ENCODE peak calls at places on chromosomes 7 and 10, in five cellular contexts. One of them, this sample, is unnamed.

GRCh38 chr7:32048970-32049369 is 21.2 kb downstream of the PDE1C start:
- DNase-seq in HCT116: no peak
- DNase-seq in GM12892: no peak
- DNase-seq in sigmoid colon: no peak
- DNase-seq in endothelial cell of umbilical vein: no peak
- DNase-seq in this sample: no peak

GRCh38 chr7:94630855-94631254 is 25.1 kb downstream of the SGCE start:
- DNase-seq in HCT116: no peak
- DNase-seq in GM12892: no peak
- DNase-seq in sigmoid colon: no peak
- DNase-seq in endothelial cell of umbilical vein: no peak
- DNase-seq in this sample: no peak

GRCh38 chr7:74305987-74306736 is 17.0 kb downstream of the CLIP2 start:
- DNase-seq in GM12892: no peak
- DNase-seq in HCT116: no peak
- DNase-seq in endothelial cell of umbilical vein: no peak
- DNase-seq in sigmoid colon: no peak
- DNase-seq in this sample: no peak

GRCh38 chr7:92880212-92881090 is 44.1 kb upstream of the CDK6 start:
- DNase-seq in sigmoid colon: no peak
- DNase-seq in GM12892: no peak
- DNase-seq in endothelial cell of umbilical vein: peak; percentile 20
- DNase-seq in HCT116: peak; percentile 4
- DNase-seq in this sample: no peak

GRCh38 chr10:126080879-126081331 is 184.5 kb downstream of the FANK1 start:
- DNase-seq in endothelial cell of umbilical vein: peak; percentile 83
- DNase-seq in GM12892: no peak
- DNase-seq in sigmoid colon: no peak
- DNase-seq in HCT116: no peak
- DNase-seq in this sample: no peak

GRCh38 chr7:41438919-41439882 is 263.7 kb downstream of the INHBA start:
- DNase-seq in sigmoid colon: no peak
- DNase-seq in HCT116: no peak
- DNase-seq in endothelial cell of umbilical vein: no peak
- DNase-seq in GM12892: no peak
- DNase-seq in this sample: no peak

GRCh38 chr7:16918288-16918895 is 36.6 kb upstream of the AGR3 start:
- DNase-seq in sigmoid colon: no peak
- DNase-seq in GM12892: no peak
- DNase-seq in HCT116: peak; percentile 33
- DNase-seq in endothelial cell of umbilical vein: peak; percentile 58
- DNase-seq in this sample: no peak

GRCh38 chr7:123437447-123437995 is 96.9 kb downstream of the IQUB start:
- DNase-seq in GM12892: no peak
- DNase-seq in HCT116: no peak
- DNase-seq in sigmoid colon: no peak
- DNase-seq in endothelial cell of umbilical vein: no peak
- DNase-seq in this sample: no peak

GRCh38 chr10:77873558-77874380 is 52.8 kb downstream of the DLG5 start:
- DNase-seq in GM12892: peak; percentile 64
- DNase-seq in sigmoid colon: peak; percentile 91
- DNase-seq in endothelial cell of umbilical vein: peak; percentile 58
- DNase-seq in HCT116: peak; percentile 73
- DNase-seq in this sample: no peak

GRCh38 chr7:54560726-54561125 is 18.6 kb downstream of the VSTM2A start:
- DNase-seq in endothelial cell of umbilical vein: no peak
- DNase-seq in HCT116: no peak
- DNase-seq in sigmoid colon: no peak
- DNase-seq in GM12892: no peak
- DNase-seq in this sample: no peak

GRCh38 chr7:2220954-2221353 is 11.8 kb downstream of the MAD1L1 start:
- DNase-seq in GM12892: no peak
- DNase-seq in HCT116: no peak
- DNase-seq in sigmoid colon: no peak
- DNase-seq in endothelial cell of umbilical vein: no peak
- DNase-seq in this sample: no peak

GRCh38 chr10:5959581-5960069 is 17.7 kb downstream of the IL15RA start:
- DNase-seq in HCT116: no peak
- DNase-seq in GM12892: no peak
- DNase-seq in endothelial cell of umbilical vein: no peak
- DNase-seq in sigmoid colon: peak; percentile 48
- DNase-seq in this sample: no peak

GRCh38 chr7:102890292-102890970 is 22.4 kb upstream of the LRRC17 start:
- DNase-seq in GM12892: no peak
- DNase-seq in sigmoid colon: no peak
- DNase-seq in HCT116: no peak
- DNase-seq in endothelial cell of umbilical vein: peak; percentile 81
- DNase-seq in this sample: no peak

GRCh38 chr7:151038951-151039849 is 9.1 kb upstream of the ASIC3 start:
- DNase-seq in sigmoid colon: peak; percentile 87
- DNase-seq in endothelial cell of umbilical vein: peak; percentile 97
- DNase-seq in HCT116: no peak
- DNase-seq in GM12892: no peak
- DNase-seq in this sample: no peak

GRCh38 chr7:155003215-155003999 is 483 bp upstream of the PAXIP1 start:
- DNase-seq in HCT116: peak; percentile 35
- DNase-seq in endothelial cell of umbilical vein: peak; percentile 71
- DNase-seq in GM12892: peak; percentile 84
- DNase-seq in sigmoid colon: peak; percentile 90
- DNase-seq in this sample: no peak

GRCh38 chr7:55567495-55568070 is 4.7 kb downstream of the VOPP1 start:
- DNase-seq in endothelial cell of umbilical vein: no peak
- DNase-seq in GM12892: no peak
- DNase-seq in sigmoid colon: no peak
- DNase-seq in HCT116: no peak
- DNase-seq in this sample: no peak

DNA sequence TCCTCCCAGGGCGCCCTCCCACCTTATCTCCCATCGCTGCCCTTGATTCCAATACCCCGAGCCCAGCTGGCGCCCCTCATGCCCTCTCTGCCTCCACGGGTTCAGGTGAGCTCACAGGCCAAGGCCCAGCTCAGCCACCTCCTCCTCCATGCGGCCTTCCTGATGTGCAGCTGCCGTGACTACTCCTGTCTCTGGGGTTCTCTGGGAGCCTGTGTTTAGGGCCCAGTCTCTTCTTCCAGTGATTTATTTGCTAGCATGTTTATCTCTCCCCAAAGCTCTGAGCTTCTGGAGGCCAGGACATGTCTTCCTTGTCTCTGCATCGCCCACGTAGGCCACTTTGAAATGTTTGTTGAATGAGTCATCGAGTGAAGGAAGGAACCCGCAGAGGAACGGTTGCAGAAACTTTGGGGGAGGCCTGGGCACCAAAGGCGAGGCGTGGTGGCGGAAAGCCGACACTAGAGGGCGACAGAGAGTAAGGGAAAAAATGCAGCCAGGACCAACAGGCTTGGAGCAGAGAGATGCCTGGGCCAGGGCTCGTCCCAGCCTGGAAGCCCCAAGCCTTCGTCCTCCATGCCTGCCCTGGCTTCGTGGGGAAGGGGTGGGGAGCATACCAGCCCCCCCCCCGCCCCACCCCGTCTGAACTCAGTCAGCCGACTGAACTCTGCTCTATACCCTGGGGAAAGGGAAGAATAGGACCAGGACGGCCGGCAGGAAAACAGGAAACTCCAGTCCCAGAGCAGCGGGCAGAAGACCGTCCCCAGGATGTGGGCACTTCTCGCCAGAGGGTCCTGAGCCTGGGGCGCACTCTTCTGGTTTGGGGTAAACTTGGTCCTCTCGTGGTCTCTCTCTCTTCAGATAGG is 10.9 kb upstream of the HSPB1 start:
- DNase-seq in endothelial cell of umbilical vein: peak; percentile 99
- DNase-seq in GM12892: peak; percentile 88
- DNase-seq in sigmoid colon: peak; percentile 97
- DNase-seq in HCT116: peak; percentile 95
- DNase-seq in this sample: peak; percentile 99
- TF ChIP-seq POLR2AphosphoS5 in endothelial cell of umbilical vein: no peak
- TF ChIP-seq POLR2AphosphoS5 in GM12892: no peak
- TF ChIP-seq POLR2AphosphoS5 in sigmoid colon: peak; percentile 48
- TF ChIP-seq POLR2AphosphoS5 in HCT116: peak; percentile 41
- TF ChIP-seq POLR2AphosphoS5 in this sample: peak; percentile 79

GRCh38 chr7:22350466-22351328 is 6.3 kb downstream of the RAPGEF5 start:
- DNase-seq in GM12892: no peak
- DNase-seq in HCT116: peak; percentile 22
- DNase-seq in endothelial cell of umbilical vein: peak; percentile 46
- DNase-seq in sigmoid colon: no peak
- DNase-seq in this sample: no peak
- TF ChIP-seq POLR2AphosphoS5 in GM12892: no peak
- TF ChIP-seq POLR2AphosphoS5 in HCT116: no peak
- TF ChIP-seq POLR2AphosphoS5 in endothelial cell of umbilical vein: no peak
- TF ChIP-seq POLR2AphosphoS5 in sigmoid colon: no peak
- TF ChIP-seq POLR2AphosphoS5 in this sample: no peak

DNA sequence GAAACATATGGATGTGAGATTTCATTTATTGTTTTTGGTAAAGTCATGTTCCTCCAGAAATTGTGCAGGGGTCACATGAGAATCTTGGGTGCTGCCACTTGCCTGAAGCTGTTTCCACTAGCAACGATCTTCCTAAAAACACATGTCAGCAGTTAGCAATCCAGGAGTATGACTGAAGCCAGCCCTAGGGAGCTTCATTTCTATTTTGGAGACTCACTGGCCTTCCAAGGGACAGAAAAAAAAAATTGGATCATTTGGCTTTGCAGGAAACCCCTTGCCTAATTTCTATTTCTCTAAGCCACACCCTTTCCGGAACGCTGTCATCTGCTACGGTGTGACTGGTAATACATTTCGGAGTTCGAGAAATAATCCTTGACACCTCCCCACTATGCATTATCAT is 204.7 kb downstream of the TAX1BP1 start:
- DNase-seq in HCT116: no peak
- DNase-seq in sigmoid colon: no peak
- DNase-seq in endothelial cell of umbilical vein: no peak
- DNase-seq in GM12892: no peak
- DNase-seq in this sample: peak; percentile 90
- TF ChIP-seq POLR2AphosphoS5 in HCT116: no peak
- TF ChIP-seq POLR2AphosphoS5 in sigmoid colon: no peak
- TF ChIP-seq POLR2AphosphoS5 in endothelial cell of umbilical vein: no peak
- TF ChIP-seq POLR2AphosphoS5 in GM12892: no peak
- TF ChIP-seq POLR2AphosphoS5 in this sample: no peak

GRCh38 chr10:128687408-128687807 is 561.2 kb upstream of the MKI67 start:
- DNase-seq in HCT116: no peak
- DNase-seq in sigmoid colon: no peak
- DNase-seq in endothelial cell of umbilical vein: no peak
- DNase-seq in GM12892: no peak
- DNase-seq in this sample: no peak
- TF ChIP-seq POLR2AphosphoS5 in HCT116: no peak
- TF ChIP-seq POLR2AphosphoS5 in sigmoid colon: no peak
- TF ChIP-seq POLR2AphosphoS5 in endothelial cell of umbilical vein: no peak
- TF ChIP-seq POLR2AphosphoS5 in GM12892: no peak
- TF ChIP-seq POLR2AphosphoS5 in this sample: no peak

GRCh38 chr10:59891919-59892318 is 14.4 kb downstream of the CCDC6 start:
- DNase-seq in GM12892: no peak
- DNase-seq in sigmoid colon: no peak
- DNase-seq in HCT116: no peak
- DNase-seq in endothelial cell of umbilical vein: no peak
- DNase-seq in this sample: no peak

GRCh38 chr10:59895629-59896116 is 10.7 kb downstream of the CCDC6 start:
- DNase-seq in HCT116: no peak
- DNase-seq in GM12892: no peak
- DNase-seq in sigmoid colon: peak; percentile 86
- DNase-seq in endothelial cell of umbilical vein: no peak
- DNase-seq in this sample: no peak

GRCh38 chr10:59892697-59893096 is 13.7 kb downstream of the CCDC6 start:
- DNase-seq in HCT116: no peak
- DNase-seq in sigmoid colon: no peak
- DNase-seq in GM12892: no peak
- DNase-seq in endothelial cell of umbilical vein: no peak
- DNase-seq in this sample: no peak

GRCh38 chr10:59896186-59896585 is 10.2 kb downstream of the CCDC6 start:
- DNase-seq in GM12892: no peak
- DNase-seq in sigmoid colon: peak; percentile 75
- DNase-seq in endothelial cell of umbilical vein: no peak
- DNase-seq in HCT116: no peak
- DNase-seq in this sample: no peak

GRCh38 chr10:59894114-59894513 is 12.2 kb downstream of the CCDC6 start:
- DNase-seq in HCT116: no peak
- DNase-seq in sigmoid colon: peak; percentile 81
- DNase-seq in endothelial cell of umbilical vein: no peak
- DNase-seq in GM12892: no peak
- DNase-seq in this sample: no peak
- TF ChIP-seq POLR2AphosphoS5 in HCT116: no peak
- TF ChIP-seq POLR2AphosphoS5 in sigmoid colon: peak; percentile 14
- TF ChIP-seq POLR2AphosphoS5 in endothelial cell of umbilical vein: no peak
- TF ChIP-seq POLR2AphosphoS5 in GM12892: no peak
- TF ChIP-seq POLR2AphosphoS5 in this sample: peak; percentile 42

GRCh38 chr10:119832956-119833355 is 39.7 kb downstream of the MCMBP start:
- DNase-seq in HCT116: no peak
- DNase-seq in sigmoid colon: no peak
- DNase-seq in endothelial cell of umbilical vein: no peak
- DNase-seq in GM12892: no peak
- DNase-seq in this sample: no peak

GRCh38 chr10:119826777-119827176 is 45.9 kb downstream of the MCMBP start:
- DNase-seq in endothelial cell of umbilical vein: no peak
- DNase-seq in sigmoid colon: no peak
- DNase-seq in GM12892: no peak
- DNase-seq in HCT116: no peak
- DNase-seq in this sample: no peak

GRCh38 chr10:119827430-119827829 is 45.2 kb downstream of the MCMBP start:
- DNase-seq in GM12892: no peak
- DNase-seq in HCT116: no peak
- DNase-seq in sigmoid colon: no peak
- DNase-seq in endothelial cell of umbilical vein: no peak
- DNase-seq in this sample: no peak

GRCh38 chr10:119831656-119832055 is 41.0 kb downstream of the MCMBP start:
- DNase-seq in GM12892: no peak
- DNase-seq in endothelial cell of umbilical vein: no peak
- DNase-seq in HCT116: no peak
- DNase-seq in sigmoid colon: no peak
- DNase-seq in this sample: no peak

DNA sequence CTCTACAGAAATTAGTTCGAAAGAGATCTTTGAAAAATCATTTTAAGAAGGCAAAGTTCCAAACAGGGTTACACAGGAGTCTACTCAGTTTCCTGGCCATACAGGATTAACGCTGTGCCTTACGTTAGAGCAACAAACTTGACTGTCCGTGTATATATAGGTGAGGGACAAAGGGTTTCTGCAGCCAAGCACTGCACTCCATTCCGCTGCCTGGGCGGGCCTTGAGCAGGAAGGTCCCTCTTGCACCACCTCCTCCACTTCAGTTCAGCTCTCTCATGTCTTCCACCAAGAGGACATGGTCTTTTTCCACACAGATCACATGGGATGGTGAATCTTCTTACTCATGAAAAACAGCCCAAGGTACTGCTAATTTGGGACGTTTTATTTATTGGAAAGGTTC is 43.2 kb downstream of the MCMBP start:
- DNase-seq in GM12892: no peak
- DNase-seq in HCT116: no peak
- DNase-seq in sigmoid colon: no peak
- DNase-seq in endothelial cell of umbilical vein: no peak
- DNase-seq in this sample: no peak
- TF ChIP-seq POLR2AphosphoS5 in GM12892: peak; percentile 62
- TF ChIP-seq POLR2AphosphoS5 in HCT116: no peak
- TF ChIP-seq POLR2AphosphoS5 in sigmoid colon: no peak
- TF ChIP-seq POLR2AphosphoS5 in endothelial cell of umbilical vein: no peak
- TF ChIP-seq POLR2AphosphoS5 in this sample: no peak

GRCh38 chr10:32937824-32938482 is 20.1 kb downstream of the ITGB1 start:
- DNase-seq in sigmoid colon: peak; percentile 69
- DNase-seq in HCT116: no peak
- DNase-seq in endothelial cell of umbilical vein: peak; percentile 60
- DNase-seq in GM12892: no peak
- DNase-seq in this sample: no peak
- TF ChIP-seq POLR2AphosphoS5 in sigmoid colon: no peak
- TF ChIP-seq POLR2AphosphoS5 in HCT116: no peak
- TF ChIP-seq POLR2AphosphoS5 in endothelial cell of umbilical vein: no peak
- TF ChIP-seq POLR2AphosphoS5 in GM12892: no peak
- TF ChIP-seq POLR2AphosphoS5 in this sample: peak; percentile 60